ENCODE peak calls at places on chromosomes 12 and 14, in eight cellular contexts. Z, D, J, Y, L, V, P and A are unnamed samples.

GRCh38 chr14:64474041-64474440 is 8.7 kb downstream of the AKAP5 start:
- DNase-seq in Z (no peak), D (no peak), J (no peak), Y (no peak), L (no peak), V (no peak), P (no peak), A (no peak)

GRCh38 chr12:116878567-116879508 is 2.4 kb downstream of the HRK start:
- DNase-seq in Z (no peak), D (no peak), J (no peak), Y (peak; percentile 74), L (no peak), V (peak; percentile 32), P (no peak), A (no peak)

GRCh38 chr14:92556255-92556741 is 42.7 kb downstream of the RIN3 start:
- DNase-seq in Z (no peak), D (no peak), J (no peak), Y (no peak), L (no peak), V (peak; percentile 35), P (no peak), A (no peak)

GRCh38 chr12:659090-659683 is 4.1 kb downstream of the NINJ2 start:
- DNase-seq in Z (no peak), D (no peak), J (no peak), Y (no peak), L (no peak), V (no peak), P (no peak), A (no peak)

GRCh38 chr12:91400249-91400648 is 217.6 kb upstream of the DCN start:
- DNase-seq in Z (no peak), D (no peak), J (no peak), Y (no peak), L (no peak), V (no peak), P (no peak), A (no peak)

GRCh38 chr14:81694419-81694818 is 160.8 kb upstream of the SEL1L start:
- DNase-seq in Z (no peak), D (no peak), J (no peak), Y (no peak), L (no peak), V (no peak), P (no peak), A (no peak)

GRCh38 chr12:47818701-47819543 is 781 bp downstream of the HDAC7 start:
- DNase-seq in Z (no peak), D (peak; percentile 55), J (no peak), Y (no peak), L (no peak), V (no peak), P (no peak), A (peak; percentile 45)

GRCh38 chr12:107092669-107093546 is 441 bp downstream of the CRY1 start:
- DNase-seq in Z (no peak), D (peak; percentile 55), J (no peak), Y (peak; percentile 41), L (peak; percentile 56), V (peak; percentile 63), P (peak; percentile 25), A (no peak)

GRCh38 chr12:1132309-1132708 is 141.3 kb downstream of the ERC1 start:
- DNase-seq in Z (no peak), D (no peak), J (no peak), Y (no peak), L (no peak), V (no peak), P (no peak), A (no peak)

GRCh38 chr12:71871116-71871515 is 31.6 kb downstream of the TBC1D15 start:
- DNase-seq in Z (no peak), D (no peak), J (no peak), Y (no peak), L (no peak), V (peak; percentile 42), P (no peak), A (no peak)

GRCh38 chr14:77653473-77653872 is 37.0 kb upstream of the SPTLC2 start:
- DNase-seq in Z (no peak), D (peak; percentile 18), J (no peak), Y (no peak), L (no peak), V (no peak), P (peak; percentile 15), A (peak; percentile 8)

GRCh38 chr14:46063872-46064271 is 587.7 kb downstream of the RPL10L start:
- DNase-seq in Z (no peak), D (no peak), J (no peak), Y (no peak), L (no peak), V (no peak), P (no peak), A (no peak)

GRCh38 chr14:95314609-95315008 is 5.1 kb downstream of the CLMN start:
- DNase-seq in Z (no peak), D (no peak), J (no peak), Y (peak; percentile 94), L (no peak), V (peak; percentile 88), P (no peak), A (no peak)

GRCh38 chr14:101183376-101184103 is 280.0 kb upstream of the RTL1 start:
- DNase-seq in Z (no peak), D (no peak), J (no peak), Y (no peak), L (no peak), V (no peak), P (no peak), A (peak; percentile 81)

GRCh38 chr14:89549381-89550102 is 132.5 kb upstream of the FOXN3 start:
- DNase-seq in Z (no peak), D (no peak), J (no peak), Y (no peak), L (no peak), V (no peak), P (no peak), A (peak; percentile 14)

GRCh38 chr14:50523271-50524041 is 8.9 kb downstream of the MAP4K5 start:
- DNase-seq in Z (no peak), D (no peak), J (no peak), Y (no peak), L (no peak), V (no peak), P (no peak), A (no peak)

GRCh38 chr12:93061414-93062099 is 132.5 kb upstream of the EEA1 start:
- DNase-seq in Z (peak; percentile 12), D (no peak), J (no peak), Y (no peak), L (no peak), V (no peak), P (no peak), A (no peak)

GRCh38 chr12:123070267-123071081 is 80.4 kb downstream of the PITPNM2 start:
- DNase-seq in Z (no peak), D (no peak), J (no peak), Y (no peak), L (no peak), V (peak; percentile 63), P (peak; percentile 15), A (no peak)

GRCh38 chr12:103326190-103326589 is 169.6 kb downstream of the C12orf42 start:
- DNase-seq in Z (no peak), D (no peak), J (no peak), Y (peak; percentile 16), L (no peak), V (peak; percentile 20), P (no peak), A (no peak)

GRCh38 chr14:58701576-58701975 is 63.8 kb downstream of the DACT1 start:
- DNase-seq in Z (no peak), D (no peak), J (no peak), Y (no peak), L (no peak), V (no peak), P (no peak), A (no peak)

GRCh38 chr12:3656946-3657622 is 95.8 kb downstream of the CRACR2A start:
- DNase-seq in Z (no peak), D (no peak), J (no peak), Y (no peak), L (no peak), V (no peak), P (no peak), A (no peak)

GRCh38 chr14:100738704-100739131 is 12.0 kb downstream of the DLK1 start:
- DNase-seq in Z (no peak), D (no peak), J (no peak), Y (no peak), L (no peak), V (no peak), P (no peak), A (no peak)

GRCh38 chr14:94826774-94827173 is 56.9 kb upstream of the GSC start:
- DNase-seq in Z (no peak), D (no peak), J (no peak), Y (no peak), L (no peak), V (no peak), P (no peak), A (no peak)

GRCh38 chr12:57726151-57726883 is 12.2 kb downstream of the AGAP2 start:
- DNase-seq in Z (no peak), D (peak; percentile 100), J (no peak), Y (peak; percentile 89), L (no peak), V (peak; percentile 82), P (no peak), A (peak; percentile 80)

GRCh38 chr12:113208041-113208934 is 13.0 kb upstream of the TPCN1 start:
- DNase-seq in Z (no peak), D (no peak), J (peak; percentile 97), Y (no peak), L (peak; percentile 30), V (no peak), P (peak; percentile 95), A (no peak)

GRCh38 chr12:43832506-43833168 is 3.2 kb upstream of the TMEM117 start:
- DNase-seq in Z (no peak), D (no peak), J (no peak), Y (no peak), L (no peak), V (no peak), P (peak; percentile 15), A (no peak)

GRCh38 chr14:103627073-103628025 is 1.7 kb upstream of the KLC1 start:
- DNase-seq in Z (no peak), D (no peak), J (no peak), Y (no peak), L (no peak), V (no peak), P (no peak), A (no peak)

GRCh38 chr14:50679674-50680073 is 11.6 kb upstream of the SAV1 start:
- DNase-seq in Z (no peak), D (no peak), J (no peak), Y (no peak), L (no peak), V (no peak), P (no peak), A (no peak)

GRCh38 chr12:63811755-63812154 is 32.0 kb downstream of the RXYLT1 start:
- DNase-seq in Z (no peak), D (no peak), J (no peak), Y (no peak), L (no peak), V (no peak), P (no peak), A (no peak)

GRCh38 chr12:41293011-41293410 is 104.9 kb downstream of the PDZRN4 start:
- DNase-seq in Z (no peak), D (no peak), J (no peak), Y (peak; percentile 75), L (no peak), V (peak; percentile 87), P (no peak), A (no peak)

GRCh38 chr12:47710283-47710682 is 4.5 kb upstream of the RPAP3 start:
- DNase-seq in Z (no peak), D (no peak), J (no peak), Y (no peak), L (no peak), V (no peak), P (no peak), A (no peak)